ENCODE peak calls at places on chromosomes 11 and 22, in six cellular contexts. X is endothelial cell of umbilical vein, L is mammary epithelial cell, N is C1 segment of cervical spinal cord, C is GOT3, M is kidney tubule cell. S is an unnamed sample.

GRCh38 chr11:67269401-67270255 is 3.4 kb downstream of the GRK2 start:
- DNase-seq in N (no peak), C (no peak), M (peak), X (peak), L (no peak), S (no peak)

GRCh38 chr11:118632577-118633318 is 25.3 kb downstream of the PHLDB1 start:
- DNase-seq in X (no peak), C (no peak), N (no peak), M (no peak), L (no peak), S (no peak)

GRCh38 chr22:25987948-25988347 is 181.3 kb upstream of the SEZ6L start:
- DNase-seq in N (no peak), M (no peak), L (no peak), C (no peak), X (no peak), S (no peak)

GRCh38 chr11:22390283-22390655 is 52.1 kb downstream of the SLC17A6 start:
- DNase-seq in M (no peak), N (no peak), C (no peak), X (no peak), L (no peak), S (no peak)

GRCh38 chr11:7677071-7677470 is 3.8 kb upstream of the CYB5R2 start:
- DNase-seq in C (no peak), L (peak), N (no peak), X (peak), M (peak), S (peak)

GRCh38 chr22:47337161-47337621 is 574.7 kb downstream of the TBC1D22A start:
- DNase-seq in M (peak), X (peak), N (no peak), L (no peak), C (peak), S (peak)

GRCh38 chr11:125088576-125089455 is 22.6 kb downstream of the TMEM218 start:
- DNase-seq in X (no peak), L (no peak), M (no peak), C (no peak), N (no peak), S (no peak)

GRCh38 chr11:133065847-133066485 is 466.3 kb downstream of the OPCML start:
- DNase-seq in L (no peak), C (no peak), X (no peak), N (no peak), M (peak), S (no peak)

GRCh38 chr22:28800308-28801041 is at the start of gene XBP1:
- DNase-seq in N (peak), M (peak), X (peak), L (peak), C (peak), S (peak)

GRCh38 chr11:106695506-106695905 is 322.8 kb downstream of the GUCY1A2 start:
- DNase-seq in N (no peak), X (no peak), M (peak), L (peak), C (no peak), S (peak)